ENCODE peak calls at places on chromosome 6, in eight cellular contexts. M is HepG2; S is A549; R is effector memory CD4-positive, alpha-beta T cell; G is Peyer's patch; Y is pancreas; H is cardiac muscle cell; J is tibial artery. N is an unnamed sample.

GRCh38 chr6:150813319-150813992 is 52.0 kb upstream of the MTHFD1L start:
- DNase-seq in M (no peak), S (no peak), R (no peak), G (no peak), Y (no peak), H (peak; percentile 34), J (no peak), N (no peak)

GRCh38 chr6:45801471-45802289 is 214.0 kb downstream of the CLIC5 start:
- DNase-seq in M (no peak), S (no peak), R (no peak), G (no peak), Y (no peak), H (no peak), J (no peak), N (no peak)

GRCh38 chr6:161439093-161439492 is 165.2 kb upstream of the AGPAT4 start:
- DNase-seq in M (no peak), S (peak; percentile 47), R (no peak), G (no peak), Y (no peak), H (peak; percentile 95), J (no peak), N (peak; percentile 88)

GRCh38 chr6:24738732-24739131 is 19.8 kb upstream of the C6orf62 start:
- DNase-seq in M (no peak), S (no peak), R (no peak), G (no peak), Y (no peak), H (peak; percentile 47), J (no peak), N (no peak)

GRCh38 chr6:22147983-22148797 is 148.6 kb downstream of the PRL start:
- DNase-seq in M (peak; percentile 78), S (no peak), R (no peak), G (no peak), Y (no peak), H (peak; percentile 83), J (no peak), N (peak; percentile 16)

GRCh38 chr6:40906759-40907158 is 132.3 kb downstream of the UNC5CL start:
- DNase-seq in M (no peak), S (peak; percentile 65), R (no peak), G (no peak), Y (no peak), H (no peak), J (no peak), N (no peak)

GRCh38 chr6:98843274-98844243 is 9.2 kb downstream of the POU3F2 start:
- DNase-seq in M (no peak), S (no peak), R (no peak), G (no peak), Y (no peak), H (no peak), J (peak; percentile 66), N (no peak)

GRCh38 chr6:35973670-35974222 is 50.7 kb downstream of the SLC26A8 start:
- DNase-seq in M (peak; percentile 93), S (no peak), R (no peak), G (no peak), Y (no peak), H (no peak), J (no peak), N (no peak)

GRCh38 chr6:12174878-12175277 is 115.3 kb upstream of the EDN1 start:
- DNase-seq in M (no peak), S (no peak), R (no peak), G (no peak), Y (no peak), H (no peak), J (no peak), N (no peak)

GRCh38 chr6:101668496-101668895 is 275.0 kb downstream of the GRIK2 start:
- DNase-seq in M (no peak), S (no peak), R (no peak), G (no peak), Y (no peak), H (peak; percentile 7), J (no peak), N (no peak)

GRCh38 chr6:83613378-83613777 is 95.5 kb downstream of the SNAP91 start:
- DNase-seq in M (no peak), S (no peak), R (no peak), G (no peak), Y (no peak), H (peak; percentile 14), J (no peak), N (no peak)

GRCh38 chr6:108437821-108438220 is 122.9 kb upstream of the FOXO3 start:
- DNase-seq in M (no peak), S (no peak), R (no peak), G (no peak), Y (no peak), H (no peak), J (no peak), N (no peak)

GRCh38 chr6:115910147-115910546 is 150.5 kb downstream of the FRK start:
- DNase-seq in M (no peak), S (no peak), R (no peak), G (no peak), Y (no peak), H (no peak), J (no peak), N (no peak)

GRCh38 chr6:21731411-21732031 is 138.0 kb downstream of the SOX4 start:
- DNase-seq in M (peak; percentile 63), S (peak; percentile 45), R (no peak), G (no peak), Y (no peak), H (peak; percentile 68), J (no peak), N (no peak)

GRCh38 chr6:84583784-84584183 is 180.6 kb downstream of the TBX18 start:
- DNase-seq in M (no peak), S (no peak), R (no peak), G (no peak), Y (no peak), H (no peak), J (no peak), N (no peak)

GRCh38 chr6:22366214-22366613 is 69.4 kb upstream of the PRL start:
- DNase-seq in M (no peak), S (no peak), R (no peak), G (no peak), Y (no peak), H (peak; percentile 40), J (no peak), N (no peak)

GRCh38 chr6:69650703-69651102 is 146.1 kb downstream of the LMBRD1 start:
- DNase-seq in M (no peak), S (no peak), R (no peak), G (no peak), Y (no peak), H (no peak), J (no peak), N (no peak)

GRCh38 chr6:170221052-170221752 is 69.7 kb downstream of the DLL1 start:
- DNase-seq in M (no peak), S (peak; percentile 15), R (no peak), G (peak; percentile 10), Y (no peak), H (no peak), J (peak; percentile 40), N (no peak)

GRCh38 chr6:95589067-95589466 is 11.7 kb downstream of the MANEA start:
- DNase-seq in M (no peak), S (no peak), R (no peak), G (no peak), Y (no peak), H (no peak), J (no peak), N (no peak)

GRCh38 chr6:57215260-57215659 is 6.8 kb downstream of the RAB23 start:
- DNase-seq in M (no peak), S (no peak), R (no peak), G (no peak), Y (no peak), H (no peak), J (no peak), N (no peak)
- H3K27ac ChIP-seq in M (no peak overlapping the region), S (no peak overlapping the region), R (no peak overlapping the region), G (no peak overlapping the region), Y (no peak overlapping the region), H (no peak overlapping the region), J (no peak overlapping the region), N (no peak overlapping the region)

GRCh38 chr6:1578293-1578745 is 31.4 kb upstream of the FOXC1 start:
- DNase-seq in M (no peak), S (no peak), R (no peak), G (peak; percentile 26), Y (no peak), H (no peak), J (no peak), N (no peak)

GRCh38 chr6:1581120-1581991 is 28.4 kb upstream of the FOXC1 start:
- DNase-seq in M (no peak), S (no peak), R (no peak), G (no peak), Y (no peak), H (no peak), J (no peak), N (no peak)

GRCh38 chr6:1579096-1579495 is 30.6 kb upstream of the FOXC1 start:
- DNase-seq in M (no peak), S (no peak), R (no peak), G (no peak), Y (no peak), H (no peak), J (no peak), N (no peak)

GRCh38 chr6:1580109-1580508 is 29.6 kb upstream of the FOXC1 start:
- DNase-seq in M (no peak), S (no peak), R (no peak), G (no peak), Y (no peak), H (no peak), J (no peak), N (no peak)

DNA sequence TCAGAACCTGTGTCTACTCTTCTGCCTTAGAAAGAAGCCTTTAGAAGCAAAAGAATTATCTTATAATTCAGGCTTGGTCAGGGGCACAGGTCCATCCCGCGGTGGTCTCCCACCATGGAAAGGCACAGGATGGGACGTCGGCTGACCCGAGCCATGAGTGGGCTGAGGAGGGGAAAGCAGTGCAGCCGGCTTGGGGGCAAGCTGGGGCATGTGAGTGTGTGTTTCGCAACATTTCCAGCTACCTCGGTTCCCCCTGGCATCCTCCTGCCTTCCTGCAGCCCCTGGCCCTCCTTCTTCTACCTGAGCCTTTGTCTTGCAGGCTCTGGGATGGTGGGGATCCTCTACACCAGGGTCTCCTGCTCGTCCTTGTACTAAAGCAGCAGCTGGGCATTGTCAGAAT is 29.1 kb upstream of the FOXC1 start:
- DNase-seq in M (no peak), S (no peak), R (no peak), G (no peak), Y (no peak), H (no peak), J (no peak), N (no peak)
- H3K27ac ChIP-seq in M (no peak overlapping the region), S (no peak overlapping the region), R (no peak overlapping the region), G (no peak overlapping the region), Y (no peak overlapping the region), H (no peak overlapping the region), J (no peak overlapping the region), N (no peak overlapping the region)

GRCh38 chr6:17476506-17476905 is 83.1 kb downstream of the CAP2 start:
- DNase-seq in M (no peak), S (no peak), R (no peak), G (no peak), Y (no peak), H (no peak), J (no peak), N (no peak)
- H3K27ac ChIP-seq in M (no peak overlapping the region), S (no peak overlapping the region), R (no peak overlapping the region), G (no peak overlapping the region), Y (no peak overlapping the region), H (peak overlapping the region; percentile 98), J (peak overlapping the region; percentile 24), N (no peak overlapping the region)

DNA sequence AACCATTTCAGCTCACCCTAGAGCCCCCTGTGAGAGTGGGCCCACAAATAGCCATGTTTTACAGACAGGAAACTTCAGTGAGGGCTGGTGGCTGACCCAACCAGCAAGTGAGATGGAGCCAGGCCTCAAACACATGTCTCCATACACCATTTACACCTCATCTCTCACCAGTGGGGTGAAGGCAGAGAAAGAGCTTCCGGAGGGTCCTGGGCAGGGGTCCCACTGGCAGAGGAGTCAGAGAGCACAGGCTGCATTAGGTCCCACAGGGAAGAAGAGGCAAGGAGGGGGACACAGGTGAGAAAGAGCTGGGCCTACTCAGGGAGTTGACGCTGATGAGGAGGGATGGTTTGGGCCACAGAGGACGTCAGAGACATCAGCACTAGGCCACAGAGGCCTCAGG is 172.6 kb downstream of the VEGFA start:
- DNase-seq in M (no peak), S (no peak), R (no peak), G (no peak), Y (no peak), H (no peak), J (peak; percentile 33), N (no peak)
- H3K27ac ChIP-seq in M (no peak overlapping the region), S (no peak overlapping the region), R (no peak overlapping the region), G (no peak overlapping the region), Y (no peak overlapping the region), H (peak overlapping the region; percentile 63), J (no peak overlapping the region), N (no peak overlapping the region)

N was measured in heart right ventricle.